ENCODE peak calls at places on chromosomes 4 and X, in four cellular contexts. O, V, A and G are unnamed samples.

GRCh38 chr4:16140520-16141249 is 56.9 kb upstream of the PROM1 start:
- DNase-seq in O (no peak), A (no peak), V (no peak), G (no peak)

GRCh38 chr4:98514930-98515809 is 143.2 kb downstream of the TSPAN5 start:
- DNase-seq in A (no peak), V (no peak), O (no peak), G (no peak)

GRCh38 chr4:98682719-98683118 is 24.3 kb upstream of the TSPAN5 start:
- DNase-seq in O (no peak), A (no peak), V (no peak), G (no peak)

GRCh38 chrX:5681159-5681558 is 547.5 kb downstream of the NLGN4X start:
- DNase-seq in A (no peak), V (no peak), O (no peak), G (no peak)

GRCh38 chrX:46165411-46165810 is 379.8 kb downstream of the ZNF674 start:
- DNase-seq in A (no peak), O (no peak), V (no peak), G (no peak)

GRCh38 chrX:49761481-49761880 is 65.7 kb upstream of the PAGE1 start:
- DNase-seq in O (no peak), A (no peak), V (no peak), G (no peak)

GRCh38 chrX:20664774-20665173 is 398.1 kb upstream of the RPS6KA3 start:
- DNase-seq in O (no peak), V (no peak), A (no peak), G (no peak)

GRCh38 chr4:182917182-182918043 is at the start of gene DCTD:
- DNase-seq in A (no peak), V (peak; percentile 87), O (peak; percentile 84), G (peak; percentile 86)

GRCh38 chr4:20248155-20248558 is 3.5 kb upstream of the SLIT2 start:
- DNase-seq in O (no peak), A (no peak), V (no peak), G (no peak)

GRCh38 chr4:54186371-54186770 is 42.7 kb upstream of the PDGFRA start:
- DNase-seq in O (no peak), V (no peak), A (no peak), G (no peak)

GRCh38 chr4:181504846-181505374 is 738.3 kb upstream of the TENM3 start:
- DNase-seq in V (no peak), A (no peak), O (no peak), G (no peak)

GRCh38 chr4:181909368-181909767 is 333.8 kb upstream of the TENM3 start:
- DNase-seq in O (no peak), V (no peak), A (no peak), G (no peak)

GRCh38 chr4:107935246-107935645 is 3.9 kb downstream of the CYP2U1 start:
- DNase-seq in A (no peak), O (no peak), V (no peak), G (no peak)

GRCh38 chrX:116499780-116500179 is 37.0 kb upstream of the CT83 start:
- DNase-seq in O (no peak), V (no peak), A (no peak), G (no peak)

GRCh38 chr4:118224239-118224829 is 128.5 kb downstream of the PRSS12 start:
- DNase-seq in O (no peak), V (no peak), A (no peak), G (no peak)

GRCh38 chrX:70313503-70313902 is 23.6 kb downstream of the KIF4A start:
- DNase-seq in V (no peak), O (no peak), A (no peak), G (no peak)

GRCh38 chr4:84583871-84584373 is 995 bp downstream of the CDS1 start:
- DNase-seq in A (no peak), V (no peak), O (no peak), G (no peak)

GRCh38 chrX:154799554-154800348 is 5.5 kb downstream of the MPP1 start:
- DNase-seq in O (no peak), V (peak; percentile 59), A (no peak), G (no peak)

GRCh38 chr4:90190510-90190909 is 63.3 kb downstream of the CCSER1 start:
- DNase-seq in O (no peak), A (no peak), V (no peak), G (no peak)

GRCh38 chrX:71565634-71566033 is 12.6 kb upstream of the GCNA start:
- DNase-seq in A (no peak), V (no peak), O (no peak), G (no peak)

GRCh38 chr4:165379662-165380061 is 854 bp downstream of the CPE start:
- DNase-seq in O (peak; percentile 23), V (peak; percentile 61), A (no peak), G (no peak)

GRCh38 chr4:169305651-169306050 is 34.9 kb upstream of the SH3RF1 start:
- DNase-seq in A (no peak), V (no peak), O (peak; percentile 20), G (no peak)

GRCh38 chrX:397575-397974 is 10.9 kb upstream of the PPP2R3B start:
- DNase-seq in V (peak; percentile 80), A (no peak), O (peak; percentile 68), G (no peak)

GRCh38 chr4:26753642-26754041 is 107.0 kb upstream of the STIM2 start:
- DNase-seq in V (no peak), A (no peak), O (peak; percentile 69), G (peak; percentile 81)

GRCh38 chr4:71377561-71377960 is 38.7 kb downstream of the SLC4A4 start:
- DNase-seq in V (no peak), A (no peak), O (no peak), G (no peak)

GRCh38 chr4:20299515-20299914 is 47.8 kb downstream of the SLIT2 start:
- DNase-seq in V (no peak), O (no peak), A (no peak), G (no peak)